ENCODE peak calls at places on chromosomes 2 and 18, in five cellular contexts. J is T-helper 2 cell, Z is neural crest cell, L is choroid plexus epithelial cell, G is RPMI7951. X is an unnamed sample.
A peak's percentile ranks its signal among the peaks of the same experiment; 100 is the strongest.

GRCh38 chr2:36941867-36942266 is 24.5 kb downstream of the STRN start:
- DNase-seq in J (no peak), Z (no peak), L (no peak), G (no peak), X (no peak)

GRCh38 chr2:74602553-74603281 is 45.4 kb downstream of the M1AP start:
- DNase-seq in J (no peak), Z (no peak), L (peak; percentile 37), G (peak; percentile 57), X (no peak)

GRCh38 chr2:33602216-33602830 is 3.2 kb upstream of the FAM98A start:
- DNase-seq in J (no peak), Z (no peak), L (no peak), G (peak; percentile 21), X (no peak)

GRCh38 chr18:48896875-48897511 is 53.8 kb downstream of the SMAD7 start:
- DNase-seq in J (no peak), Z (no peak), L (peak; percentile 40), G (peak; percentile 79), X (no peak)

GRCh38 chr2:220966636-220967035 is 605.5 kb downstream of the EPHA4 start:
- DNase-seq in J (no peak), Z (no peak), L (peak; percentile 64), G (peak; percentile 61), X (no peak)

GRCh38 chr18:1676387-1676786 is 771.7 kb downstream of the ADCYAP1 start:
- DNase-seq in J (no peak), Z (no peak), L (no peak), G (no peak), X (no peak)

GRCh38 chr2:100365434-100365833 is 43.1 kb upstream of the LONRF2 start:
- DNase-seq in J (no peak), Z (no peak), L (peak; percentile 87), G (peak; percentile 95), X (peak; percentile 30)

GRCh38 chr18:33432857-33433256 is 7.7 kb downstream of the CCDC178 start:
- DNase-seq in J (no peak), Z (no peak), L (no peak), G (no peak), X (no peak)

GRCh38 chr18:68267583-68267982 is 447.3 kb downstream of the TMX3 start:
- DNase-seq in J (no peak), Z (no peak), L (peak; percentile 84), G (peak; percentile 54), X (no peak)

GRCh38 chr2:234289789-234290188 is 207.1 kb downstream of the ARL4C start:
- DNase-seq in J (no peak), Z (no peak), L (peak; percentile 89), G (peak; percentile 99), X (peak; percentile 8)

GRCh38 chr2:170553748-170554147 is 161.4 kb upstream of the SP5 start:
- DNase-seq in J (no peak), Z (no peak), L (no peak), G (no peak), X (peak; percentile 1)

GRCh38 chr18:37383789-37384151 is 181.8 kb downstream of the CELF4 start:
- DNase-seq in J (no peak), Z (no peak), L (no peak), G (no peak), X (no peak)

GRCh38 chr18:54163458-54163857 is 61.0 kb downstream of the MBD2 start:
- DNase-seq in J (no peak), Z (no peak), L (no peak), G (no peak), X (no peak)

GRCh38 chr2:226791056-226791486 is 8.5 kb downstream of the IRS1 start:
- DNase-seq in J (no peak), Z (no peak), L (peak; percentile 88), G (peak; percentile 67), X (peak; percentile 61)

GRCh38 chr2:239444626-239445625 is 44.1 kb upstream of the HDAC4 start:
- DNase-seq in J (no peak), Z (no peak), L (no peak), G (peak; percentile 51), X (no peak)

GRCh38 chr18:27808678-27809077 is 368.3 kb downstream of the CDH2 start:
- DNase-seq in J (no peak), Z (no peak), L (peak; percentile 80), G (no peak), X (no peak)

GRCh38 chr2:181998045-181998444 is 12.4 kb downstream of the PPP1R1C start:
- DNase-seq in J (no peak), Z (no peak), L (no peak), G (no peak), X (no peak)

GRCh38 chr2:71607490-71607889 is 154.1 kb downstream of the DYSF start:
- DNase-seq in J (no peak), Z (no peak), L (no peak), G (no peak), X (no peak)

GRCh38 chr2:106115250-106115649 is 78.9 kb downstream of the UXS1 start:
- DNase-seq in J (no peak), Z (no peak), L (peak; percentile 63), G (peak; percentile 93), X (no peak)

GRCh38 chr2:21117688-21118087 is 6.1 kb upstream of the TDRD15 start:
- DNase-seq in J (no peak), Z (no peak), L (no peak), G (no peak), X (no peak)

GRCh38 chr18:2715990-2716389 is 60.5 kb downstream of the SMCHD1 start:
- DNase-seq in J (no peak), Z (no peak), L (no peak), G (no peak), X (no peak)

GRCh38 chr2:202049092-202049728 is 15.6 kb downstream of the FZD7 start:
- DNase-seq in J (no peak), Z (no peak), L (no peak), G (no peak), X (no peak)